ENCODE peak calls at places on chromosomes 5 and 9, in ten cellular contexts. One of them, this sample, is unnamed.

GRCh38 chr5:72517961-72518690 is 10.9 kb upstream of the ZNF366 start:
- DNase-seq in H9: no peak
- DNase-seq in AG04450: no peak
- DNase-seq in transverse colon: peak; percentile 33
- DNase-seq in cardiac fibroblast: no peak
- DNase-seq in Peyer's patch: no peak
- DNase-seq in ovary: no peak
- DNase-seq in progenitor cell of endocrine pancreas: no peak
- DNase-seq in kidney epithelial cell: no peak
- DNase-seq in breast epithelium: no peak
- DNase-seq in this sample: no peak

GRCh38 chr9:113548221-113549041 is 84.9 kb downstream of the RGS3 start:
- DNase-seq in H9: no peak
- DNase-seq in AG04450: no peak
- DNase-seq in transverse colon: peak; percentile 61
- DNase-seq in cardiac fibroblast: peak; percentile 86
- DNase-seq in Peyer's patch: no peak
- DNase-seq in ovary: peak; percentile 61
- DNase-seq in progenitor cell of endocrine pancreas: no peak
- DNase-seq in kidney epithelial cell: no peak
- DNase-seq in breast epithelium: peak; percentile 50
- DNase-seq in this sample: no peak

GRCh38 chr5:91206734-91207133 is 176.4 kb downstream of the ARRDC3 start:
- DNase-seq in H9: no peak
- DNase-seq in AG04450: no peak
- DNase-seq in transverse colon: no peak
- DNase-seq in cardiac fibroblast: peak; percentile 53
- DNase-seq in Peyer's patch: no peak
- DNase-seq in ovary: no peak
- DNase-seq in progenitor cell of endocrine pancreas: no peak
- DNase-seq in kidney epithelial cell: no peak
- DNase-seq in breast epithelium: no peak
- DNase-seq in this sample: no peak

GRCh38 chr5:73215891-73216610 is 43.1 kb downstream of the TMEM174 start:
- DNase-seq in H9: peak; percentile 85
- DNase-seq in AG04450: peak; percentile 38
- DNase-seq in transverse colon: peak; percentile 83
- DNase-seq in cardiac fibroblast: peak; percentile 72
- DNase-seq in Peyer's patch: peak; percentile 92
- DNase-seq in ovary: peak; percentile 77
- DNase-seq in progenitor cell of endocrine pancreas: peak; percentile 76
- DNase-seq in kidney epithelial cell: no peak
- DNase-seq in breast epithelium: peak; percentile 57
- DNase-seq in this sample: peak; percentile 85

GRCh38 chr9:70470050-70471015 is 55.9 kb upstream of the KLF9 start:
- DNase-seq in H9: no peak
- DNase-seq in AG04450: no peak
- DNase-seq in transverse colon: peak; percentile 82
- DNase-seq in cardiac fibroblast: peak; percentile 76
- DNase-seq in Peyer's patch: peak; percentile 75
- DNase-seq in ovary: no peak
- DNase-seq in progenitor cell of endocrine pancreas: no peak
- DNase-seq in kidney epithelial cell: no peak
- DNase-seq in breast epithelium: no peak
- DNase-seq in this sample: no peak

GRCh38 chr9:116686135-116686534 is 970 bp upstream of the TRIM32 start:
- DNase-seq in H9: no peak
- DNase-seq in AG04450: no peak
- DNase-seq in transverse colon: no peak
- DNase-seq in cardiac fibroblast: no peak
- DNase-seq in Peyer's patch: no peak
- DNase-seq in ovary: no peak
- DNase-seq in progenitor cell of endocrine pancreas: no peak
- DNase-seq in kidney epithelial cell: no peak
- DNase-seq in breast epithelium: no peak
- DNase-seq in this sample: no peak

GRCh38 chr5:120297621-120298020 is 166.5 kb upstream of the PRR16 start:
- DNase-seq in H9: no peak
- DNase-seq in AG04450: no peak
- DNase-seq in transverse colon: no peak
- DNase-seq in cardiac fibroblast: peak; percentile 33
- DNase-seq in Peyer's patch: no peak
- DNase-seq in ovary: no peak
- DNase-seq in progenitor cell of endocrine pancreas: no peak
- DNase-seq in kidney epithelial cell: no peak
- DNase-seq in breast epithelium: no peak
- DNase-seq in this sample: no peak

GRCh38 chr5:135213466-135214239 is 179.6 kb upstream of the PITX1 start:
- DNase-seq in H9: peak; percentile 22
- DNase-seq in AG04450: no peak
- DNase-seq in transverse colon: no peak
- DNase-seq in cardiac fibroblast: no peak
- DNase-seq in Peyer's patch: peak; percentile 28
- DNase-seq in ovary: no peak
- DNase-seq in progenitor cell of endocrine pancreas: peak; percentile 5
- DNase-seq in kidney epithelial cell: no peak
- DNase-seq in breast epithelium: peak; percentile 9
- DNase-seq in this sample: peak; percentile 62

GRCh38 chr9:88628811-88629210 is 93.8 kb downstream of the NXNL2 start:
- DNase-seq in H9: no peak
- DNase-seq in AG04450: no peak
- DNase-seq in transverse colon: no peak
- DNase-seq in cardiac fibroblast: no peak
- DNase-seq in Peyer's patch: no peak
- DNase-seq in ovary: no peak
- DNase-seq in progenitor cell of endocrine pancreas: no peak
- DNase-seq in kidney epithelial cell: no peak
- DNase-seq in breast epithelium: no peak
- DNase-seq in this sample: no peak

GRCh38 chr5:150618188-150618587 is 22.3 kb upstream of the SYNPO start:
- DNase-seq in H9: no peak
- DNase-seq in AG04450: no peak
- DNase-seq in transverse colon: no peak
- DNase-seq in cardiac fibroblast: peak; percentile 78
- DNase-seq in Peyer's patch: no peak
- DNase-seq in ovary: peak; percentile 51
- DNase-seq in progenitor cell of endocrine pancreas: no peak
- DNase-seq in kidney epithelial cell: no peak
- DNase-seq in breast epithelium: no peak
- DNase-seq in this sample: no peak

GRCh38 chr9:127279717-127280285 is 15.2 kb downstream of the GARNL3 start:
- DNase-seq in H9: no peak
- DNase-seq in AG04450: no peak
- DNase-seq in transverse colon: no peak
- DNase-seq in cardiac fibroblast: no peak
- DNase-seq in Peyer's patch: no peak
- DNase-seq in ovary: no peak
- DNase-seq in progenitor cell of endocrine pancreas: no peak
- DNase-seq in kidney epithelial cell: no peak
- DNase-seq in breast epithelium: no peak
- DNase-seq in this sample: no peak

GRCh38 chr5:75363726-75364495 is 26.9 kb downstream of the HMGCR start:
- DNase-seq in H9: peak; percentile 46
- DNase-seq in AG04450: no peak
- DNase-seq in transverse colon: peak; percentile 70
- DNase-seq in cardiac fibroblast: peak; percentile 19
- DNase-seq in Peyer's patch: peak; percentile 54
- DNase-seq in ovary: no peak
- DNase-seq in progenitor cell of endocrine pancreas: no peak
- DNase-seq in kidney epithelial cell: no peak
- DNase-seq in breast epithelium: peak; percentile 30
- DNase-seq in this sample: no peak

GRCh38 chr5:43313854-43314457 is 744 bp upstream of the HMGCS1 start:
- DNase-seq in H9: peak; percentile 28
- DNase-seq in AG04450: no peak
- DNase-seq in transverse colon: no peak
- DNase-seq in cardiac fibroblast: peak; percentile 62
- DNase-seq in Peyer's patch: no peak
- DNase-seq in ovary: peak; percentile 23
- DNase-seq in progenitor cell of endocrine pancreas: no peak
- DNase-seq in kidney epithelial cell: no peak
- DNase-seq in breast epithelium: peak; percentile 22
- DNase-seq in this sample: no peak

GRCh38 chr5:16842916-16843315 is 93.2 kb downstream of the MYO10 start:
- DNase-seq in H9: no peak
- DNase-seq in AG04450: no peak
- DNase-seq in transverse colon: no peak
- DNase-seq in cardiac fibroblast: peak; percentile 51
- DNase-seq in Peyer's patch: no peak
- DNase-seq in ovary: no peak
- DNase-seq in progenitor cell of endocrine pancreas: no peak
- DNase-seq in kidney epithelial cell: no peak
- DNase-seq in breast epithelium: no peak
- DNase-seq in this sample: no peak

GRCh38 chr5:38016835-38017234 is 177.0 kb upstream of the GDNF start:
- DNase-seq in H9: no peak
- DNase-seq in AG04450: no peak
- DNase-seq in transverse colon: no peak
- DNase-seq in cardiac fibroblast: no peak
- DNase-seq in Peyer's patch: no peak
- DNase-seq in ovary: no peak
- DNase-seq in progenitor cell of endocrine pancreas: no peak
- DNase-seq in kidney epithelial cell: no peak
- DNase-seq in breast epithelium: no peak
- DNase-seq in this sample: no peak

GRCh38 chr5:173969167-173970049 is 19.6 kb upstream of the C5orf47 start:
- DNase-seq in H9: no peak
- DNase-seq in AG04450: peak; percentile 51
- DNase-seq in transverse colon: no peak
- DNase-seq in cardiac fibroblast: peak; percentile 63
- DNase-seq in Peyer's patch: no peak
- DNase-seq in ovary: no peak
- DNase-seq in progenitor cell of endocrine pancreas: no peak
- DNase-seq in kidney epithelial cell: no peak
- DNase-seq in breast epithelium: no peak
- DNase-seq in this sample: no peak

GRCh38 chr5:79488775-79489174 is 25.2 kb downstream of the HOMER1 start:
- DNase-seq in H9: no peak
- DNase-seq in AG04450: no peak
- DNase-seq in transverse colon: no peak
- DNase-seq in cardiac fibroblast: peak; percentile 39
- DNase-seq in Peyer's patch: no peak
- DNase-seq in ovary: no peak
- DNase-seq in progenitor cell of endocrine pancreas: no peak
- DNase-seq in kidney epithelial cell: no peak
- DNase-seq in breast epithelium: no peak
- DNase-seq in this sample: no peak

DNA sequence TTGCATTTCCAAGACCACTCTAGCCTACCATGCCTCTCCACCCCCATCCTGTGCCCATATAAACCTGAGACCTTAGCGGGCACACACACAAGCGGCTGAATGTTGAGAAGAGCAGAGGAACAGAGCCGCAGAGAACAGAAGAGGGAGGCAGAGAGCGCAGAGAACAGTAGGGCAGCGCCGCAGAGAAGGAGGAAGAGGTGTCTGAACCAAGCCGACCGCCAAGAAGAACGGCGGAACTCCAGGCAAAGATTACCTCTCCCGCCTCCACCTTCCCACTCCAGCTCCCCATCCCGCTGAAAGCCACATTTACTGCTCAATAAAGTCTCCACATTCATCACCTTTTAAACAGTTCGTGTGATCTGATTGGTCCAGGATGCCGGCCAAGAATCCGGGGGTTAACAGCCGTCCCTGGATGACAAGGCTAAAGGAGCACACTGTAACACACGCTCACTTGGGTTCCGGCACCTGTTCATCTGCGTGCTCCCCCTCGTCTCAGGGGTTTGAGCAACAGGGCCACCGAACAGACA is 33.2 kb downstream of the GRIN3A start:
- DNase-seq in H9: peak; percentile 82
- DNase-seq in AG04450: no peak
- DNase-seq in transverse colon: peak; percentile 77
- DNase-seq in cardiac fibroblast: no peak
- DNase-seq in Peyer's patch: peak; percentile 63
- DNase-seq in ovary: no peak
- DNase-seq in progenitor cell of endocrine pancreas: no peak
- DNase-seq in kidney epithelial cell: no peak
- DNase-seq in breast epithelium: no peak
- DNase-seq in this sample: peak; percentile 47
- TF ChIP-seq CTCF in H9: peak; percentile 60
- TF ChIP-seq CTCF in AG04450: no peak
- TF ChIP-seq CTCF in transverse colon: peak; percentile 17
- TF ChIP-seq CTCF in cardiac fibroblast: no peak
- TF ChIP-seq CTCF in Peyer's patch: no peak
- TF ChIP-seq CTCF in ovary: no peak
- TF ChIP-seq CTCF in progenitor cell of endocrine pancreas: peak; percentile 33
- TF ChIP-seq CTCF in kidney epithelial cell: peak; percentile 55
- TF ChIP-seq CTCF in breast epithelium: no peak
- TF ChIP-seq CTCF in this sample: no peak

GRCh38 chr9:17795708-17796107 is 216.8 kb downstream of the SH3GL2 start:
- DNase-seq in H9: no peak
- DNase-seq in AG04450: no peak
- DNase-seq in transverse colon: no peak
- DNase-seq in cardiac fibroblast: peak; percentile 22
- DNase-seq in Peyer's patch: no peak
- DNase-seq in ovary: no peak
- DNase-seq in progenitor cell of endocrine pancreas: no peak
- DNase-seq in kidney epithelial cell: no peak
- DNase-seq in breast epithelium: no peak
- DNase-seq in this sample: no peak
- TF ChIP-seq CTCF in H9: no peak
- TF ChIP-seq CTCF in AG04450: no peak
- TF ChIP-seq CTCF in transverse colon: no peak
- TF ChIP-seq CTCF in cardiac fibroblast: no peak
- TF ChIP-seq CTCF in Peyer's patch: no peak
- TF ChIP-seq CTCF in ovary: no peak
- TF ChIP-seq CTCF in progenitor cell of endocrine pancreas: no peak
- TF ChIP-seq CTCF in kidney epithelial cell: no peak
- TF ChIP-seq CTCF in breast epithelium: no peak
- TF ChIP-seq CTCF in this sample: no peak

GRCh38 chr5:133371371-133372155 is 240.8 kb downstream of the FSTL4 start:
- DNase-seq in H9: no peak
- DNase-seq in AG04450: no peak
- DNase-seq in transverse colon: no peak
- DNase-seq in cardiac fibroblast: no peak
- DNase-seq in Peyer's patch: no peak
- DNase-seq in ovary: no peak
- DNase-seq in progenitor cell of endocrine pancreas: no peak
- DNase-seq in kidney epithelial cell: no peak
- DNase-seq in breast epithelium: no peak
- DNase-seq in this sample: no peak
- TF ChIP-seq CTCF in H9: no peak
- TF ChIP-seq CTCF in AG04450: no peak
- TF ChIP-seq CTCF in transverse colon: no peak
- TF ChIP-seq CTCF in cardiac fibroblast: no peak
- TF ChIP-seq CTCF in Peyer's patch: no peak
- TF ChIP-seq CTCF in ovary: no peak
- TF ChIP-seq CTCF in progenitor cell of endocrine pancreas: no peak
- TF ChIP-seq CTCF in kidney epithelial cell: no peak
- TF ChIP-seq CTCF in breast epithelium: no peak
- TF ChIP-seq CTCF in this sample: no peak

GRCh38 chr9:37410969-37411785 is 11.3 kb upstream of the GRHPR start:
- DNase-seq in H9: peak; percentile 74
- DNase-seq in AG04450: no peak
- DNase-seq in transverse colon: no peak
- DNase-seq in cardiac fibroblast: peak; percentile 37
- DNase-seq in Peyer's patch: no peak
- DNase-seq in ovary: no peak
- DNase-seq in progenitor cell of endocrine pancreas: no peak
- DNase-seq in kidney epithelial cell: no peak
- DNase-seq in breast epithelium: no peak
- DNase-seq in this sample: peak; percentile 44
- TF ChIP-seq CTCF in H9: peak; percentile 50
- TF ChIP-seq CTCF in AG04450: peak; percentile 59
- TF ChIP-seq CTCF in transverse colon: no peak
- TF ChIP-seq CTCF in cardiac fibroblast: peak; percentile 48
- TF ChIP-seq CTCF in Peyer's patch: no peak
- TF ChIP-seq CTCF in ovary: no peak
- TF ChIP-seq CTCF in progenitor cell of endocrine pancreas: peak; percentile 39
- TF ChIP-seq CTCF in kidney epithelial cell: peak; percentile 21
- TF ChIP-seq CTCF in breast epithelium: no peak
- TF ChIP-seq CTCF in this sample: peak; percentile 37

This sample was measured in glutamatergic neuron.